ENCODE peak calls at places on chromosomes 11 and 22, in seven cellular contexts. O is type B pancreatic cell, R is T-helper 9 cell, E is progenitor cell of endocrine pancreas, I is astrocyte of the spinal cord, K is NCI-H748 treated with DMSO at 0.1 percent for 48 hours, Y is EL. Q is an unnamed sample.

GRCh38 chr22:28930357-28931007 is 47.1 kb downstream of the ZNRF3 start:
- DNase-seq in O (no peak), R (no peak), E (no peak), I (no peak), K (no peak), Y (no peak), Q (no peak)

GRCh38 chr22:24164823-24165379 is 16.4 kb upstream of the SUSD2 start:
- DNase-seq in O (no peak), R (no peak), E (no peak), I (no peak), K (no peak), Y (peak; percentile 14), Q (no peak)

GRCh38 chr11:93537022-93537421 is 6.2 kb downstream of the SMCO4 start:
- DNase-seq in O (no peak), R (no peak), E (no peak), I (no peak), K (no peak), Y (no peak), Q (no peak)

GRCh38 chr11:47433991-47434786 is 8.0 kb upstream of the PSMC3 start:
- DNase-seq in O (no peak), R (no peak), E (no peak), I (peak; percentile 80), K (no peak), Y (peak; percentile 35), Q (no peak)

GRCh38 chr11:123065634-123066033 is 3.7 kb upstream of the HSPA8 start:
- DNase-seq in O (no peak), R (no peak), E (no peak), I (peak; percentile 57), K (no peak), Y (peak; percentile 24), Q (no peak)

GRCh38 chr11:61075891-61076290 is 26.4 kb upstream of the CD5 start:
- DNase-seq in O (no peak), R (no peak), E (no peak), I (peak; percentile 63), K (no peak), Y (peak; percentile 60), Q (peak; percentile 34)

GRCh38 chr22:49395617-49396016 is 432.1 kb downstream of the BRD1 start:
- DNase-seq in O (no peak), R (no peak), E (no peak), I (no peak), K (no peak), Y (no peak), Q (no peak)

GRCh38 chr11:111524056-111524455 is 9.5 kb downstream of the HOATZ start:
- DNase-seq in O (no peak), R (no peak), E (no peak), I (no peak), K (no peak), Y (no peak), Q (no peak)

GRCh38 chr22:46134111-46134705 is 16.1 kb upstream of the PPARA start:
- DNase-seq in O (no peak), R (no peak), E (no peak), I (no peak), K (no peak), Y (no peak), Q (no peak)

GRCh38 chr22:50276143-50276542 is 6.0 kb upstream of the MAPK11 start:
- DNase-seq in O (no peak), R (peak; percentile 40), E (no peak), I (peak; percentile 49), K (no peak), Y (no peak), Q (peak; percentile 48)

GRCh38 chr22:26974914-26975313 is 317.5 kb downstream of the MIAT start:
- DNase-seq in O (no peak), R (no peak), E (no peak), I (no peak), K (no peak), Y (no peak), Q (no peak)

GRCh38 chr22:50000587-50001387 is 11.8 kb downstream of the IL17REL start:
- DNase-seq in O (no peak), R (no peak), E (peak; percentile 9), I (no peak), K (no peak), Y (no peak), Q (no peak)